ENCODE peak calls at places on chromosomes 13 and 19, in ten cellular contexts. B is SK-MEL-5; X is NCI-H2081; A is GM04504; Y is stimulated activated CD8-positive, alpha-beta memory T cell treated with anti-CD3 and anti-CD28 coated beads, Interleukin-4, amount 100 ng/mL, for 1 hour; W is ascending aorta; V is activated T-cell treated with anti-CD3 and anti-CD28 coated beads for 24 hours; F is heart right ventricle; R is ovary; E is activated effector memory CD4-positive, alpha-beta T cell treated with Interleukin-2 at 50 U/mL for 16 hours. I is an unnamed sample.

GRCh38 chr13:28685892-28686291 is 27.0 kb downstream of the POMP start:
- DNase-seq in Y (no peak), F (no peak), R (no peak), W (no peak), X (no peak), E (no peak), V (no peak), A (no peak), B (no peak), I (no peak)

GRCh38 chr19:44807652-44808462 is 1.0 kb upstream of the BCAM start:
- DNase-seq in V (no peak), W (no peak), B (peak), Y (no peak), X (peak), E (no peak), A (no peak), F (peak), R (peak), I (no peak)

GRCh38 chr19:3162418-3163229 is 15.9 kb upstream of the S1PR4 start:
- DNase-seq in Y (no peak), W (no peak), V (no peak), A (no peak), B (peak), F (no peak), E (no peak), R (no peak), X (peak), I (no peak)

GRCh38 chr13:30848332-30849027 is 57.6 kb upstream of the MEDAG start:
- DNase-seq in E (no peak), A (no peak), W (no peak), X (no peak), Y (no peak), B (no peak), R (no peak), F (no peak), V (no peak), I (no peak)

GRCh38 chr19:13099073-13099999 is 3.3 kb downstream of the LYL1 start:
- DNase-seq in Y (no peak), B (no peak), X (no peak), R (no peak), W (no peak), V (peak), E (peak), F (peak), A (peak), I (peak)

GRCh38 chr19:55777528-55777927 is 8.6 kb downstream of the RFPL4AL1 start:
- DNase-seq in V (no peak), B (peak), A (no peak), R (no peak), Y (no peak), X (no peak), W (no peak), E (no peak), F (no peak), I (no peak)

GRCh38 chr19:57830071-57830602 is at the start of gene ZNF587B:
- DNase-seq in W (no peak), R (peak), Y (no peak), V (peak), X (peak), B (no peak), F (peak), E (peak), A (no peak), I (peak)

GRCh38 chr13:35283856-35284255 is 192.6 kb downstream of the MAB21L1 start:
- DNase-seq in B (no peak), R (no peak), A (peak), X (peak), F (no peak), E (no peak), Y (no peak), W (no peak), V (no peak), I (no peak)

GRCh38 chr19:3880471-3881271 is at the start of gene ATCAY:
- DNase-seq in B (no peak), X (peak), Y (no peak), A (no peak), W (no peak), V (no peak), E (no peak), F (no peak), R (no peak), I (no peak)

GRCh38 chr13:32073180-32073864 is 41.7 kb downstream of the FRY start:
- DNase-seq in X (no peak), Y (no peak), W (no peak), R (no peak), V (no peak), B (no peak), A (no peak), E (no peak), F (no peak), I (no peak)

GRCh38 chr13:21014666-21015170 is 46.7 kb downstream of the LATS2 start:
- DNase-seq in W (no peak), Y (no peak), B (peak), X (no peak), R (peak), F (peak), A (peak), V (no peak), E (no peak), I (peak)

GRCh38 chr13:111337741-111338140 is 17.3 kb downstream of the TEX29 start:
- DNase-seq in B (no peak), A (no peak), X (no peak), R (no peak), Y (no peak), V (no peak), F (peak), W (no peak), E (no peak), I (no peak)

GRCh38 chr13:99528547-99528946 is 27.3 kb downstream of the TM9SF2 start:
- DNase-seq in V (no peak), X (peak), F (no peak), B (peak), R (no peak), A (no peak), E (no peak), W (no peak), Y (no peak), I (no peak)

GRCh38 chr19:15015946-15016542 is 33.2 kb upstream of the CASP14 start:
- DNase-seq in B (peak), E (no peak), V (no peak), X (no peak), W (no peak), A (no peak), R (no peak), Y (no peak), F (no peak), I (no peak)

GRCh38 chr19:16160943-16161560 is 12.3 kb downstream of the CIB3 start:
- DNase-seq in V (peak), B (no peak), A (peak), R (no peak), F (no peak), E (no peak), X (no peak), W (no peak), Y (no peak), I (no peak)

GRCh38 chr19:39563408-39563807 is 23.4 kb upstream of the EID2 start:
- DNase-seq in E (no peak), B (no peak), F (no peak), X (no peak), V (no peak), W (no peak), R (no peak), A (no peak), Y (no peak), I (no peak)

GRCh38 chr13:99125335-99125915 is 75.2 kb upstream of the UBAC2 start:
- DNase-seq in Y (no peak), E (no peak), R (no peak), X (no peak), V (no peak), F (no peak), A (no peak), B (no peak), W (no peak), I (no peak)

GRCh38 chr13:80473695-80474094 is 132.8 kb upstream of the SPRY2 start:
- DNase-seq in B (no peak), A (no peak), V (no peak), X (no peak), F (no peak), R (no peak), W (no peak), E (no peak), Y (no peak), I (no peak)

GRCh38 chr19:33401683-33402420 is 28.3 kb downstream of the CEBPG start:
- DNase-seq in B (no peak), X (no peak), E (no peak), R (peak), A (no peak), Y (no peak), F (no peak), W (no peak), V (no peak), I (no peak)

GRCh38 chr13:20387006-20387405 is 138.7 kb downstream of the CRYL1 start:
- DNase-seq in W (no peak), A (no peak), V (no peak), Y (no peak), X (no peak), B (no peak), E (no peak), R (no peak), F (no peak), I (no peak)

GRCh38 chr19:49591731-49592485 is 926 bp downstream of the PRR12 start:
- DNase-seq in F (peak), W (no peak), Y (no peak), B (peak), X (peak), V (no peak), R (peak), E (peak), A (no peak), I (peak)

I was measured in left cardiac atrium.